ENCODE peak calls at places on chromosomes 6 and 20, in five cellular contexts. Y is GM23338, I is K562, N is mammary epithelial cell, B is fibroblast of lung. H is an unnamed sample.

GRCh38 chr20:37566590-37567330 is 39.1 kb upstream of the BLCAP start:
- DNase-seq in Y (no peak), I (no peak), N (no peak), B (no peak), H (no peak)

GRCh38 chr6:108966855-108967755 is 118.9 kb downstream of the ARMC2 start:
- DNase-seq in Y (peak; percentile 60), I (no peak), N (peak; percentile 78), B (peak; percentile 29), H (peak; percentile 78)

GRCh38 chr20:6685181-6685582 is 82.3 kb upstream of the BMP2 start:
- DNase-seq in Y (no peak), I (no peak), N (peak; percentile 83), B (no peak), H (no peak)

GRCh38 chr20:25052255-25053206 is 5.4 kb downstream of the ACSS1 start:
- DNase-seq in Y (no peak), I (no peak), N (no peak), B (peak; percentile 28), H (no peak)

GRCh38 chr6:112912351-112913101 is 565.4 kb downstream of the RFPL4B start:
- DNase-seq in Y (peak; percentile 44), I (no peak), N (no peak), B (peak; percentile 46), H (peak; percentile 3)

GRCh38 chr20:2873747-2874041 is 413 bp downstream of the PTPRA start:
- DNase-seq in Y (peak; percentile 79), I (peak; percentile 61), N (no peak), B (no peak), H (peak; percentile 91)

GRCh38 chr6:36833182-36833789 is 6.0 kb downstream of the CPNE5 start:
- DNase-seq in Y (no peak), I (no peak), N (no peak), B (no peak), H (no peak)

GRCh38 chr6:141165012-141165411 is 967.7 kb upstream of the GJE1 start:
- DNase-seq in Y (no peak), I (no peak), N (no peak), B (no peak), H (no peak)

GRCh38 chr6:143397229-143398222 is 53.0 kb downstream of the ADAT2 start:
- DNase-seq in Y (peak; percentile 79), I (no peak), N (peak; percentile 100), B (peak; percentile 21), H (peak; percentile 20)

GRCh38 chr6:83055366-83055964 is 10.2 kb downstream of the UBE3D start:
- DNase-seq in Y (peak; percentile 78), I (peak; percentile 58), N (no peak), B (peak; percentile 62), H (peak; percentile 73)

GRCh38 chr6:107219851-107220250 is 104.5 kb upstream of the BEND3 start:
- DNase-seq in Y (no peak), I (no peak), N (no peak), B (no peak), H (no peak)

GRCh38 chr6:135176464-135176863 is 4.6 kb upstream of the MYB start:
- DNase-seq in Y (no peak), I (no peak), N (no peak), B (no peak), H (no peak)
- TF ChIP-seq EZH2 in Y (no peak), I (no peak), N (no peak), B (no peak), H (no peak)

DNA sequence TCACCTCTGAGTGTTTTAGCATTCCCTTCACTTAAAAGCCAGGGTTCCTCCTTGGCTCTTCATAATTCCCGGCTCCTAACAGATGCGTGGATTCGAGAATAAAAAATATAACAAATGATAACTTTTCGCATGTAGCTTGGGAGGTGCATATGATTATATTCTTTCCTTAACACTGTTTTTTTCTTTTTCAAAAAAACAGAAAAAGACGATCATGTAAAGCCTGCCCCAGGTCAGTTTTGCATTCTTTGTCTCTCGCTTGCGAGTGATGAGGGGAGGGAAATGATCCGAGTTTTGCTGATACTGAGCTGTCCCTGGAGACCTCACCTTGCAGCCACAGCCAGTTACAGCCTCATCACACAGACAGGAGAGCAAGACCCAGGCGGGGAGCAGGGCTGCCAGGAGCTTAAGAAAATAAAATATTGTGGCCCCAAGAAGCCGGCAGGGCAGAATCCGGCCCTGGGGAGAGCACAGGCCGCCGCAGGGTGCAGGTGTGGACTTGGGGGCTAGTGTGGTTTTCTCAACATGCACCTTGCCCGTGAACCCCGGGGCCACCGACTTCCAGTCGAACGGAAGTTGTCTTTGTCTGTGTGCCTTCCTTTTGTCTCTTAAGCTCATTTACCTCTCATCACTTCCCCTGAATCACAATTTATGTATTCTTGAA is 301.8 kb downstream of the TAF4 start:
- DNase-seq in Y (no peak), I (no peak), N (no peak), B (no peak), H (no peak)
- TF ChIP-seq EZH2 in Y (no peak), I (no peak), N (no peak), B (no peak), H (no peak)

DNA sequence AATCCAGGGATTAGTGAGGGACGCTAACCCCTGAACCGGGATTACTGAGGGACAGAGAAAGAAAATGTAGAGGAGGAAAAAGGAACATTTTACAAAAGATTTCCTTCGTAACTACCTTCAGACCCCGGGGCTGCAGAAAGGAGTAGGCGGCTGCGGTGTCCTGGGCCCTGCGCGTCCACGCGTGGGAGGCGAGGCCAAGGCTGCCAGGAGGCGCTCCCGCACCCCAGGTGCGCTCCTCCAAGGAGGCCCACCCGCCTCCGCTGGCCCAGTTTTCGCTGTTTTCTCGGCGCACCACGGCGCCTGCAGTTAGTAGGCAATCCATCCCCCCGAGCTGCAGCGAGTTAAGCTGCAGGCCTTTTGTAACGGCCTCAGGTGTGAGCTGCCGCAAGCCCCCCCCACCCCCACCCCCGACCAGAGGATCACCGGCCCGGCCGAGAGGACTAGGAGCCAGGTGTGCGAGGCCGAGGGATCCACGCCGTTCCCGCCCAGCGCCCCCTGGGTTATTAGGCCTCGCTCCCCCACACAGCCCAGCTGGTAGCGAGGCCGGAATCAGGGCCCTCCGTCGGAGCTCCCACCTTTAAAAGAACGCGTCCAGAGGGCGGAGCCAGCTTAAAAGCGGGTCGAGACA is 380.3 kb upstream of the ARID1B start:
- DNase-seq in Y (peak; percentile 63), I (no peak), N (no peak), B (no peak), H (peak; percentile 56)
- TF ChIP-seq EZH2 in Y (no peak), I (no peak), N (no peak), B (no peak), H (no peak)

GRCh38 chr6:43269273-43270007 is 26.2 kb downstream of the TTBK1 start:
- DNase-seq in Y (peak; percentile 47), I (peak; percentile 92), N (no peak), B (no peak), H (peak; percentile 48)
- TF ChIP-seq EZH2 in Y (no peak), I (no peak), N (no peak), B (peak; percentile 72), H (no peak)

H was measured in neural progenitor cell.